ENCODE peak calls at places on chromosomes 4 and X, in eight cellular contexts. One of them, this sample, is unnamed.

GRCh38 chr4:151991001-151991883 is 230.4 kb upstream of the GATB start:
- DNase-seq in DND-41: no peak
- DNase-seq in cardiac muscle cell: no peak
- DNase-seq in brain microvascular endothelial cell: no peak
- DNase-seq in fibroblast of mammary gland: no peak
- DNase-seq in NB4: no peak
- DNase-seq in AG10803: no peak
- DNase-seq in heart left ventricle: no peak
- DNase-seq in this sample: no peak

GRCh38 chr4:52824603-52825310 is 37.4 kb upstream of the RASL11B start:
- DNase-seq in DND-41: no peak
- DNase-seq in NB4: no peak
- DNase-seq in heart left ventricle: peak; percentile 44
- DNase-seq in cardiac muscle cell: peak; percentile 88
- DNase-seq in fibroblast of mammary gland: peak; percentile 53
- DNase-seq in brain microvascular endothelial cell: no peak
- DNase-seq in AG10803: peak; percentile 76
- DNase-seq in this sample: no peak

GRCh38 chr4:186886759-186887158 is 163.1 kb upstream of the FAT1 start:
- DNase-seq in fibroblast of mammary gland: no peak
- DNase-seq in NB4: no peak
- DNase-seq in heart left ventricle: no peak
- DNase-seq in cardiac muscle cell: no peak
- DNase-seq in AG10803: no peak
- DNase-seq in brain microvascular endothelial cell: no peak
- DNase-seq in DND-41: no peak
- DNase-seq in this sample: no peak

GRCh38 chrX:53211391-53211978 is 13.5 kb downstream of the KDM5C start:
- DNase-seq in DND-41: no peak
- DNase-seq in brain microvascular endothelial cell: no peak
- DNase-seq in NB4: no peak
- DNase-seq in AG10803: no peak
- DNase-seq in heart left ventricle: no peak
- DNase-seq in fibroblast of mammary gland: peak; percentile 58
- DNase-seq in cardiac muscle cell: no peak
- DNase-seq in this sample: no peak

GRCh38 chr4:110361921-110362320 is 114.0 kb upstream of the ENPEP start:
- DNase-seq in heart left ventricle: no peak
- DNase-seq in fibroblast of mammary gland: peak; percentile 41
- DNase-seq in NB4: peak; percentile 88
- DNase-seq in brain microvascular endothelial cell: peak; percentile 96
- DNase-seq in AG10803: peak; percentile 50
- DNase-seq in cardiac muscle cell: peak; percentile 85
- DNase-seq in DND-41: peak; percentile 89
- DNase-seq in this sample: peak; percentile 22

GRCh38 chr4:11228575-11228974 is 200.1 kb downstream of the HS3ST1 start:
- DNase-seq in cardiac muscle cell: peak; percentile 20
- DNase-seq in fibroblast of mammary gland: no peak
- DNase-seq in NB4: peak; percentile 14
- DNase-seq in heart left ventricle: no peak
- DNase-seq in AG10803: no peak
- DNase-seq in brain microvascular endothelial cell: no peak
- DNase-seq in DND-41: no peak
- DNase-seq in this sample: no peak

GRCh38 chr4:34220601-34221000 is 2023.7 kb downstream of the ARAP2 start:
- DNase-seq in NB4: no peak
- DNase-seq in DND-41: no peak
- DNase-seq in cardiac muscle cell: peak; percentile 60
- DNase-seq in brain microvascular endothelial cell: no peak
- DNase-seq in fibroblast of mammary gland: no peak
- DNase-seq in heart left ventricle: no peak
- DNase-seq in AG10803: no peak
- DNase-seq in this sample: no peak

GRCh38 chr4:74950200-74950599 is 17.3 kb downstream of the PARM1 start:
- DNase-seq in AG10803: no peak
- DNase-seq in cardiac muscle cell: no peak
- DNase-seq in fibroblast of mammary gland: no peak
- DNase-seq in brain microvascular endothelial cell: no peak
- DNase-seq in DND-41: no peak
- DNase-seq in NB4: no peak
- DNase-seq in heart left ventricle: no peak
- DNase-seq in this sample: no peak

GRCh38 chr4:102780476-102781144 is 19.8 kb upstream of the MANBA start:
- DNase-seq in DND-41: no peak
- DNase-seq in heart left ventricle: no peak
- DNase-seq in NB4: no peak
- DNase-seq in brain microvascular endothelial cell: peak; percentile 12
- DNase-seq in fibroblast of mammary gland: peak; percentile 79
- DNase-seq in AG10803: no peak
- DNase-seq in cardiac muscle cell: peak; percentile 20
- DNase-seq in this sample: no peak

GRCh38 chr4:76011700-76012387 is 4.5 kb upstream of the CXCL9 start:
- DNase-seq in cardiac muscle cell: peak; percentile 77
- DNase-seq in DND-41: no peak
- DNase-seq in heart left ventricle: peak; percentile 72
- DNase-seq in AG10803: peak; percentile 78
- DNase-seq in fibroblast of mammary gland: peak; percentile 86
- DNase-seq in NB4: no peak
- DNase-seq in brain microvascular endothelial cell: peak; percentile 72
- DNase-seq in this sample: peak; percentile 79

GRCh38 chr4:41448935-41449334 is 89.0 kb upstream of the LIMCH1 start:
- DNase-seq in NB4: no peak
- DNase-seq in heart left ventricle: peak; percentile 62
- DNase-seq in AG10803: no peak
- DNase-seq in brain microvascular endothelial cell: no peak
- DNase-seq in fibroblast of mammary gland: peak; percentile 45
- DNase-seq in cardiac muscle cell: peak; percentile 32
- DNase-seq in DND-41: no peak
- DNase-seq in this sample: no peak

GRCh38 chrX:118904218-118904617 is 70.2 kb upstream of the LONRF3 start:
- DNase-seq in cardiac muscle cell: no peak
- DNase-seq in DND-41: no peak
- DNase-seq in NB4: no peak
- DNase-seq in brain microvascular endothelial cell: no peak
- DNase-seq in AG10803: no peak
- DNase-seq in heart left ventricle: no peak
- DNase-seq in fibroblast of mammary gland: no peak
- DNase-seq in this sample: peak; percentile 3

GRCh38 chrX:39907964-39908616 is 189.7 kb downstream of the BCOR start:
- DNase-seq in AG10803: peak; percentile 96
- DNase-seq in heart left ventricle: peak; percentile 44
- DNase-seq in DND-41: no peak
- DNase-seq in NB4: peak; percentile 76
- DNase-seq in fibroblast of mammary gland: peak; percentile 94
- DNase-seq in brain microvascular endothelial cell: peak; percentile 90
- DNase-seq in cardiac muscle cell: peak; percentile 88
- DNase-seq in this sample: peak; percentile 48

GRCh38 chr4:128582319-128582948 is 227.1 kb upstream of the JADE1 start:
- DNase-seq in heart left ventricle: no peak
- DNase-seq in fibroblast of mammary gland: no peak
- DNase-seq in DND-41: no peak
- DNase-seq in NB4: no peak
- DNase-seq in AG10803: no peak
- DNase-seq in cardiac muscle cell: peak; percentile 19
- DNase-seq in brain microvascular endothelial cell: no peak
- DNase-seq in this sample: no peak

GRCh38 chrX:48071064-48071985 is at the start of gene ZNF630:
- DNase-seq in NB4: no peak
- DNase-seq in AG10803: peak; percentile 2
- DNase-seq in fibroblast of mammary gland: peak; percentile 26
- DNase-seq in DND-41: no peak
- DNase-seq in brain microvascular endothelial cell: peak; percentile 48
- DNase-seq in heart left ventricle: peak; percentile 76
- DNase-seq in cardiac muscle cell: peak; percentile 72
- DNase-seq in this sample: peak; percentile 85
- H3K4me3 ChIP-seq in NB4: no peak within 1 kb of the TSS
- H3K4me3 ChIP-seq in AG10803: peak within 1 kb of the TSS; percentile 64
- H3K4me3 ChIP-seq in fibroblast of mammary gland: peak within 1 kb of the TSS; percentile 65
- H3K4me3 ChIP-seq in DND-41: no peak within 1 kb of the TSS
- H3K4me3 ChIP-seq in brain microvascular endothelial cell: peak within 1 kb of the TSS; percentile 67
- H3K4me3 ChIP-seq in heart left ventricle: peak within 1 kb of the TSS; percentile 69
- H3K4me3 ChIP-seq in cardiac muscle cell: peak within 1 kb of the TSS; percentile 54
- H3K4me3 ChIP-seq in this sample: peak within 1 kb of the TSS; percentile 83

GRCh38 chrX:129145898-129146297 is 377.4 kb downstream of the SMARCA1 start:
- DNase-seq in brain microvascular endothelial cell: no peak
- DNase-seq in fibroblast of mammary gland: no peak
- DNase-seq in heart left ventricle: no peak
- DNase-seq in DND-41: no peak
- DNase-seq in NB4: no peak
- DNase-seq in AG10803: no peak
- DNase-seq in cardiac muscle cell: no peak
- DNase-seq in this sample: no peak

GRCh38 chrX:129139837-129140679 is 383.2 kb downstream of the SMARCA1 start:
- DNase-seq in heart left ventricle: no peak
- DNase-seq in AG10803: no peak
- DNase-seq in NB4: no peak
- DNase-seq in cardiac muscle cell: no peak
- DNase-seq in DND-41: no peak
- DNase-seq in fibroblast of mammary gland: no peak
- DNase-seq in brain microvascular endothelial cell: peak; percentile 1
- DNase-seq in this sample: no peak

GRCh38 chrX:129144172-129145038 is 378.9 kb downstream of the SMARCA1 start:
- DNase-seq in DND-41: no peak
- DNase-seq in heart left ventricle: no peak
- DNase-seq in brain microvascular endothelial cell: peak; percentile 27
- DNase-seq in AG10803: no peak
- DNase-seq in fibroblast of mammary gland: no peak
- DNase-seq in cardiac muscle cell: peak; percentile 0
- DNase-seq in NB4: no peak
- DNase-seq in this sample: no peak

DNA sequence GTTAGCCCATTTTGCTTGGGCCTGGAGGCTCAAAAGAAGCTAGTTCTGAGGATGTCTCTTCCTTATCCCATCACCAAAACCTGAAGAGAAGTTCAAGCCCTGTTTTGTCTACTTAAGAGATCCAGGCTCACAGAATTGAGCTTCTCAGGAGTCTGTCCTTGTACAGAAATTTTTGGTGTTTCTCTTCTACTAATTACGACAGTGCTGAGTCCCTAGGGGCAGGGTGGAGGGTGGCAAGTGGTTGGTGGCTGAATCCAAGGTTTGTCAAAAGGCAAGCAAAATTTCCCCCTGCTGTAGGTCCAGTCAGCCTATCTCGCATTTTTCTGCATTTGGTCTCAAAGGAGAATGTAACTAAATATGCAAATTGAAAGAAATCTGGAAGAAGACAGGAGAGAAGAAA is 377.9 kb downstream of the SMARCA1 start:
- DNase-seq in AG10803: no peak
- DNase-seq in heart left ventricle: no peak
- DNase-seq in DND-41: no peak
- DNase-seq in cardiac muscle cell: no peak
- DNase-seq in brain microvascular endothelial cell: no peak
- DNase-seq in fibroblast of mammary gland: no peak
- DNase-seq in NB4: no peak
- DNase-seq in this sample: no peak
- TF ChIP-seq CTCF in AG10803: no peak
- TF ChIP-seq CTCF in heart left ventricle: no peak
- TF ChIP-seq CTCF in DND-41: no peak
- TF ChIP-seq CTCF in cardiac muscle cell: no peak
- TF ChIP-seq CTCF in brain microvascular endothelial cell: no peak
- TF ChIP-seq CTCF in fibroblast of mammary gland: no peak
- TF ChIP-seq CTCF in NB4: no peak
- TF ChIP-seq CTCF in this sample: no peak

GRCh38 chrX:132958086-132958703 is at the start of gene HS6ST2:
- DNase-seq in AG10803: no peak
- DNase-seq in fibroblast of mammary gland: no peak
- DNase-seq in brain microvascular endothelial cell: no peak
- DNase-seq in DND-41: peak; percentile 25
- DNase-seq in cardiac muscle cell: no peak
- DNase-seq in NB4: no peak
- DNase-seq in heart left ventricle: no peak
- DNase-seq in this sample: no peak

GRCh38 chrX:132957211-132958085 is 981 bp downstream of the HS6ST2 start:
- DNase-seq in brain microvascular endothelial cell: no peak
- DNase-seq in heart left ventricle: no peak
- DNase-seq in AG10803: no peak
- DNase-seq in fibroblast of mammary gland: peak; percentile 9
- DNase-seq in DND-41: peak; percentile 76
- DNase-seq in NB4: no peak
- DNase-seq in cardiac muscle cell: peak; percentile 9
- DNase-seq in this sample: no peak

GRCh38 chrX:132955710-132956109 is 2.7 kb downstream of the HS6ST2 start:
- DNase-seq in cardiac muscle cell: no peak
- DNase-seq in NB4: no peak
- DNase-seq in fibroblast of mammary gland: no peak
- DNase-seq in AG10803: no peak
- DNase-seq in brain microvascular endothelial cell: no peak
- DNase-seq in DND-41: no peak
- DNase-seq in heart left ventricle: no peak
- DNase-seq in this sample: no peak

GRCh38 chrX:132954323-132954722 is 4.1 kb downstream of the HS6ST2 start:
- DNase-seq in DND-41: no peak
- DNase-seq in AG10803: no peak
- DNase-seq in heart left ventricle: no peak
- DNase-seq in NB4: no peak
- DNase-seq in fibroblast of mammary gland: no peak
- DNase-seq in brain microvascular endothelial cell: no peak
- DNase-seq in cardiac muscle cell: no peak
- DNase-seq in this sample: no peak

GRCh38 chrX:132956421-132957210 is 1.8 kb downstream of the HS6ST2 start:
- DNase-seq in brain microvascular endothelial cell: no peak
- DNase-seq in fibroblast of mammary gland: no peak
- DNase-seq in cardiac muscle cell: no peak
- DNase-seq in DND-41: no peak
- DNase-seq in heart left ventricle: no peak
- DNase-seq in NB4: no peak
- DNase-seq in AG10803: no peak
- DNase-seq in this sample: no peak
- H3K4me3 ChIP-seq in brain microvascular endothelial cell: peak overlapping the region; percentile 39
- H3K4me3 ChIP-seq in fibroblast of mammary gland: no peak overlapping the region
- H3K4me3 ChIP-seq in cardiac muscle cell: peak overlapping the region; percentile 54
- H3K4me3 ChIP-seq in DND-41: peak overlapping the region; percentile 6
- H3K4me3 ChIP-seq in heart left ventricle: peak overlapping the region; percentile 45
- H3K4me3 ChIP-seq in NB4: no peak overlapping the region
- H3K4me3 ChIP-seq in AG10803: no peak overlapping the region
- H3K4me3 ChIP-seq in this sample: no peak overlapping the region

DNA sequence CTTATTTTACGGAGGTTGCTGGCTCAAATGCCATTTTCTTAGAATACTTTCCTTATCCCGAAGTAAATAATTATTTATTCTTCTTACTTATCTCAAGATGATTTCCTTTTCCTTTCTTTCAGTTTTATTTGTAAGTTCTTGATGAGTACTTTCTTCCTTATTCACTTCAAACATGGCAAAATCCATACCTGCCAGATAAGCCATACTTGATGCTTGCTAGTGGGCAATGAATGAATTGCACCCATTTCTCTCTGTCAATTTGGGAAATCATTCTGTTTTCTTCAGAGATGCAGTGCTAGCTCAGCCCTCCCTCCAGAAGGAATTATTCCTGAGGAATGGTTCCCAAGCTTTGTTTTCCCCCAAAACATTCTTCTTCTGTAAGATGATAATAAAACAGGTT is 598.3 kb downstream of the SPRY1 start:
- DNase-seq in fibroblast of mammary gland: no peak
- DNase-seq in NB4: no peak
- DNase-seq in DND-41: no peak
- DNase-seq in cardiac muscle cell: no peak
- DNase-seq in AG10803: no peak
- DNase-seq in brain microvascular endothelial cell: no peak
- DNase-seq in heart left ventricle: no peak
- DNase-seq in this sample: no peak
- TF ChIP-seq CTCF in fibroblast of mammary gland: peak; percentile 36
- TF ChIP-seq CTCF in NB4: no peak
- TF ChIP-seq CTCF in DND-41: peak; percentile 11
- TF ChIP-seq CTCF in cardiac muscle cell: peak; percentile 11
- TF ChIP-seq CTCF in AG10803: peak; percentile 3
- TF ChIP-seq CTCF in brain microvascular endothelial cell: peak; percentile 49
- TF ChIP-seq CTCF in heart left ventricle: no peak
- TF ChIP-seq CTCF in this sample: peak; percentile 21

This sample was measured in GM12865.